ENCODE peak calls at places on chromosomes 6 and 20, in nine cellular contexts. One of them, this sample, is unnamed.

GRCh38 chr6:36032245-36032644 is 4.6 kb downstream of the MAPK14 start:
- DNase-seq in breast epithelium: no peak
- DNase-seq in GM23338: no peak
- DNase-seq in uterus: no peak
- DNase-seq in psoas muscle: no peak
- DNase-seq in H1: no peak
- DNase-seq in cardiac muscle cell: no peak
- DNase-seq in spleen: no peak
- DNase-seq in HCT116: no peak
- DNase-seq in this sample: no peak

GRCh38 chr6:77650098-77650663 is 2.7 kb upstream of the MEI4 start:
- DNase-seq in breast epithelium: no peak
- DNase-seq in GM23338: peak; percentile 96
- DNase-seq in uterus: peak; percentile 13
- DNase-seq in psoas muscle: peak; percentile 56
- DNase-seq in H1: peak; percentile 95
- DNase-seq in cardiac muscle cell: peak; percentile 73
- DNase-seq in spleen: peak; percentile 79
- DNase-seq in HCT116: no peak
- DNase-seq in this sample: no peak

GRCh38 chr20:17762243-17762872 is 62.6 kb downstream of the BANF2 start:
- DNase-seq in breast epithelium: no peak
- DNase-seq in GM23338: no peak
- DNase-seq in uterus: no peak
- DNase-seq in psoas muscle: no peak
- DNase-seq in H1: no peak
- DNase-seq in cardiac muscle cell: no peak
- DNase-seq in spleen: no peak
- DNase-seq in HCT116: no peak
- DNase-seq in this sample: no peak

GRCh38 chr6:96246563-96246962 is 230.8 kb downstream of the FUT9 start:
- DNase-seq in breast epithelium: no peak
- DNase-seq in GM23338: no peak
- DNase-seq in uterus: no peak
- DNase-seq in psoas muscle: no peak
- DNase-seq in H1: no peak
- DNase-seq in cardiac muscle cell: no peak
- DNase-seq in spleen: no peak
- DNase-seq in HCT116: no peak
- DNase-seq in this sample: no peak

GRCh38 chr20:38197217-38198008 is 32.3 kb upstream of the TGM2 start:
- DNase-seq in breast epithelium: no peak
- DNase-seq in GM23338: no peak
- DNase-seq in uterus: no peak
- DNase-seq in psoas muscle: no peak
- DNase-seq in H1: no peak
- DNase-seq in cardiac muscle cell: no peak
- DNase-seq in spleen: no peak
- DNase-seq in HCT116: no peak
- DNase-seq in this sample: no peak

GRCh38 chr20:59955131-59955796 is 3.0 kb upstream of the CDH26 start:
- DNase-seq in breast epithelium: no peak
- DNase-seq in GM23338: peak; percentile 52
- DNase-seq in uterus: no peak
- DNase-seq in psoas muscle: peak; percentile 57
- DNase-seq in H1: no peak
- DNase-seq in cardiac muscle cell: no peak
- DNase-seq in spleen: no peak
- DNase-seq in HCT116: peak; percentile 12
- DNase-seq in this sample: no peak

GRCh38 chr6:24357336-24358218 is at the start of gene DCDC2:
- DNase-seq in breast epithelium: peak; percentile 84
- DNase-seq in GM23338: peak; percentile 78
- DNase-seq in uterus: no peak
- DNase-seq in psoas muscle: peak; percentile 62
- DNase-seq in H1: peak; percentile 50
- DNase-seq in cardiac muscle cell: peak; percentile 9
- DNase-seq in spleen: peak; percentile 78
- DNase-seq in HCT116: no peak
- DNase-seq in this sample: peak; percentile 57

GRCh38 chr6:148667395-148667794 is 79.4 kb upstream of the UST start:
- DNase-seq in breast epithelium: no peak
- DNase-seq in GM23338: no peak
- DNase-seq in uterus: no peak
- DNase-seq in psoas muscle: no peak
- DNase-seq in H1: no peak
- DNase-seq in cardiac muscle cell: no peak
- DNase-seq in spleen: no peak
- DNase-seq in HCT116: no peak
- DNase-seq in this sample: no peak

GRCh38 chr20:64173116-64173515 is 8.9 kb downstream of the MYT1 start:
- DNase-seq in breast epithelium: no peak
- DNase-seq in GM23338: no peak
- DNase-seq in uterus: no peak
- DNase-seq in psoas muscle: no peak
- DNase-seq in H1: no peak
- DNase-seq in cardiac muscle cell: no peak
- DNase-seq in spleen: no peak
- DNase-seq in HCT116: no peak
- DNase-seq in this sample: no peak

GRCh38 chr6:141248056-141248799 is 884.5 kb upstream of the GJE1 start:
- DNase-seq in breast epithelium: no peak
- DNase-seq in GM23338: no peak
- DNase-seq in uterus: no peak
- DNase-seq in psoas muscle: no peak
- DNase-seq in H1: no peak
- DNase-seq in cardiac muscle cell: no peak
- DNase-seq in spleen: no peak
- DNase-seq in HCT116: no peak
- DNase-seq in this sample: no peak

GRCh38 chr20:36852187-36852586 is 23.8 kb upstream of the TLDC2 start:
- DNase-seq in breast epithelium: no peak
- DNase-seq in GM23338: no peak
- DNase-seq in uterus: no peak
- DNase-seq in psoas muscle: no peak
- DNase-seq in H1: no peak
- DNase-seq in cardiac muscle cell: no peak
- DNase-seq in spleen: no peak
- DNase-seq in HCT116: no peak
- DNase-seq in this sample: no peak

GRCh38 chr6:21608610-21609009 is 15.1 kb downstream of the SOX4 start:
- DNase-seq in breast epithelium: no peak
- DNase-seq in GM23338: no peak
- DNase-seq in uterus: no peak
- DNase-seq in psoas muscle: no peak
- DNase-seq in H1: no peak
- DNase-seq in cardiac muscle cell: no peak
- DNase-seq in spleen: no peak
- DNase-seq in HCT116: no peak
- DNase-seq in this sample: no peak

GRCh38 chr6:21601341-21601740 is 7.8 kb downstream of the SOX4 start:
- DNase-seq in breast epithelium: no peak
- DNase-seq in GM23338: peak; percentile 23
- DNase-seq in uterus: no peak
- DNase-seq in psoas muscle: no peak
- DNase-seq in H1: no peak
- DNase-seq in cardiac muscle cell: no peak
- DNase-seq in spleen: no peak
- DNase-seq in HCT116: no peak
- DNase-seq in this sample: no peak

GRCh38 chr6:21603516-21603952 is 10.0 kb downstream of the SOX4 start:
- DNase-seq in breast epithelium: no peak
- DNase-seq in GM23338: no peak
- DNase-seq in uterus: no peak
- DNase-seq in psoas muscle: no peak
- DNase-seq in H1: no peak
- DNase-seq in cardiac muscle cell: no peak
- DNase-seq in spleen: no peak
- DNase-seq in HCT116: no peak
- DNase-seq in this sample: no peak

GRCh38 chr6:21601932-21602390 is 8.4 kb downstream of the SOX4 start:
- DNase-seq in breast epithelium: no peak
- DNase-seq in GM23338: peak; percentile 66
- DNase-seq in uterus: no peak
- DNase-seq in psoas muscle: no peak
- DNase-seq in H1: peak; percentile 64
- DNase-seq in cardiac muscle cell: no peak
- DNase-seq in spleen: no peak
- DNase-seq in HCT116: no peak
- DNase-seq in this sample: no peak

GRCh38 chr6:21604081-21604480 is 10.5 kb downstream of the SOX4 start:
- DNase-seq in breast epithelium: no peak
- DNase-seq in GM23338: no peak
- DNase-seq in uterus: no peak
- DNase-seq in psoas muscle: no peak
- DNase-seq in H1: no peak
- DNase-seq in cardiac muscle cell: no peak
- DNase-seq in spleen: no peak
- DNase-seq in HCT116: no peak
- DNase-seq in this sample: no peak
- H3K4me1 ChIP-seq in breast epithelium: no peaks in the 10 kb centered on the region
- H3K4me1 ChIP-seq in GM23338: peaks cover 25% of the 10 kb centered on the region
- H3K4me1 ChIP-seq in uterus: no peaks in the 10 kb centered on the region
- H3K4me1 ChIP-seq in psoas muscle: no peaks in the 10 kb centered on the region
- H3K4me1 ChIP-seq in H1: no peaks in the 10 kb centered on the region
- H3K4me1 ChIP-seq in cardiac muscle cell: peaks cover 17% of the 10 kb centered on the region
- H3K4me1 ChIP-seq in spleen: peaks cover 8% of the 10 kb centered on the region
- H3K4me1 ChIP-seq in HCT116: no peaks in the 10 kb centered on the region
- H3K4me1 ChIP-seq in this sample: no peaks in the 10 kb centered on the region

GRCh38 chr6:29652198-29652584 is 4.7 kb upstream of the MOG start:
- DNase-seq in breast epithelium: no peak
- DNase-seq in GM23338: no peak
- DNase-seq in uterus: no peak
- DNase-seq in psoas muscle: no peak
- DNase-seq in H1: no peak
- DNase-seq in cardiac muscle cell: no peak
- DNase-seq in spleen: no peak
- DNase-seq in HCT116: no peak
- DNase-seq in this sample: no peak

GRCh38 chr6:29651413-29652197 is 5.3 kb upstream of the MOG start:
- DNase-seq in breast epithelium: no peak
- DNase-seq in GM23338: peak; percentile 70
- DNase-seq in uterus: no peak
- DNase-seq in psoas muscle: no peak
- DNase-seq in H1: no peak
- DNase-seq in cardiac muscle cell: peak; percentile 37
- DNase-seq in spleen: no peak
- DNase-seq in HCT116: peak; percentile 38
- DNase-seq in this sample: no peak

GRCh38 chr6:29653452-29654038 is 3.3 kb upstream of the MOG start:
- DNase-seq in breast epithelium: no peak
- DNase-seq in GM23338: peak; percentile 94
- DNase-seq in uterus: no peak
- DNase-seq in psoas muscle: no peak
- DNase-seq in H1: no peak
- DNase-seq in cardiac muscle cell: peak; percentile 91
- DNase-seq in spleen: no peak
- DNase-seq in HCT116: peak; percentile 74
- DNase-seq in this sample: no peak

GRCh38 chr6:29649701-29650673 is 6.9 kb upstream of the MOG start:
- DNase-seq in breast epithelium: peak; percentile 99
- DNase-seq in GM23338: peak; percentile 100
- DNase-seq in uterus: peak; percentile 98
- DNase-seq in psoas muscle: peak; percentile 98
- DNase-seq in H1: peak; percentile 99
- DNase-seq in cardiac muscle cell: peak; percentile 99
- DNase-seq in spleen: peak; percentile 99
- DNase-seq in HCT116: peak; percentile 98
- DNase-seq in this sample: peak; percentile 93

GRCh38 chr6:29647927-29648642 is 8.8 kb upstream of the MOG start:
- DNase-seq in breast epithelium: no peak
- DNase-seq in GM23338: peak; percentile 86
- DNase-seq in uterus: no peak
- DNase-seq in psoas muscle: no peak
- DNase-seq in H1: no peak
- DNase-seq in cardiac muscle cell: peak; percentile 56
- DNase-seq in spleen: no peak
- DNase-seq in HCT116: peak; percentile 48
- DNase-seq in this sample: peak; percentile 39
- TF ChIP-seq CTCF in breast epithelium: peak; percentile 42
- TF ChIP-seq CTCF in GM23338: peak; percentile 99
- TF ChIP-seq CTCF in uterus: peak; percentile 23
- TF ChIP-seq CTCF in psoas muscle: peak; percentile 26
- TF ChIP-seq CTCF in H1: peak; percentile 68
- TF ChIP-seq CTCF in cardiac muscle cell: peak; percentile 72
- TF ChIP-seq CTCF in spleen: no peak
- TF ChIP-seq CTCF in HCT116: peak; percentile 82
- TF ChIP-seq CTCF in this sample: peak; percentile 89

GRCh38 chr6:41446907-41447545 is 99.2 kb upstream of the FOXP4 start:
- DNase-seq in breast epithelium: no peak
- DNase-seq in GM23338: no peak
- DNase-seq in uterus: no peak
- DNase-seq in psoas muscle: no peak
- DNase-seq in H1: no peak
- DNase-seq in cardiac muscle cell: no peak
- DNase-seq in spleen: no peak
- DNase-seq in HCT116: no peak
- DNase-seq in this sample: no peak
- H3K4me1 ChIP-seq in breast epithelium: peaks cover 13% of the 10 kb centered on the region
- H3K4me1 ChIP-seq in GM23338: peaks cover 24% of the 10 kb centered on the region
- H3K4me1 ChIP-seq in uterus: peaks cover 11% of the 10 kb centered on the region
- H3K4me1 ChIP-seq in psoas muscle: peaks cover 36% of the 10 kb centered on the region
- H3K4me1 ChIP-seq in H1: peaks cover 13% of the 10 kb centered on the region
- H3K4me1 ChIP-seq in cardiac muscle cell: peaks cover 50% of the 10 kb centered on the region
- H3K4me1 ChIP-seq in spleen: peaks cover 20% of the 10 kb centered on the region
- H3K4me1 ChIP-seq in HCT116: peaks cover 8% of the 10 kb centered on the region
- H3K4me1 ChIP-seq in this sample: no peaks in the 10 kb centered on the region

GRCh38 chr20:41080866-41081265 is 52.2 kb downstream of the TOP1 start:
- DNase-seq in breast epithelium: no peak
- DNase-seq in GM23338: no peak
- DNase-seq in uterus: no peak
- DNase-seq in psoas muscle: no peak
- DNase-seq in H1: no peak
- DNase-seq in cardiac muscle cell: no peak
- DNase-seq in spleen: no peak
- DNase-seq in HCT116: no peak
- DNase-seq in this sample: no peak

GRCh38 chr20:41081276-41081814 is 52.7 kb downstream of the TOP1 start:
- DNase-seq in breast epithelium: no peak
- DNase-seq in GM23338: no peak
- DNase-seq in uterus: no peak
- DNase-seq in psoas muscle: no peak
- DNase-seq in H1: no peak
- DNase-seq in cardiac muscle cell: no peak
- DNase-seq in spleen: no peak
- DNase-seq in HCT116: no peak
- DNase-seq in this sample: no peak

GRCh38 chr20:41076776-41077175 is 48.2 kb downstream of the TOP1 start:
- DNase-seq in breast epithelium: no peak
- DNase-seq in GM23338: no peak
- DNase-seq in uterus: no peak
- DNase-seq in psoas muscle: no peak
- DNase-seq in H1: no peak
- DNase-seq in cardiac muscle cell: no peak
- DNase-seq in spleen: no peak
- DNase-seq in HCT116: no peak
- DNase-seq in this sample: no peak

GRCh38 chr20:41079066-41079465 is 50.4 kb downstream of the TOP1 start:
- DNase-seq in breast epithelium: no peak
- DNase-seq in GM23338: no peak
- DNase-seq in uterus: no peak
- DNase-seq in psoas muscle: no peak
- DNase-seq in H1: no peak
- DNase-seq in cardiac muscle cell: no peak
- DNase-seq in spleen: no peak
- DNase-seq in HCT116: no peak
- DNase-seq in this sample: no peak

GRCh38 chr20:41078329-41078728 is 49.7 kb downstream of the TOP1 start:
- DNase-seq in breast epithelium: no peak
- DNase-seq in GM23338: peak; percentile 35
- DNase-seq in uterus: no peak
- DNase-seq in psoas muscle: no peak
- DNase-seq in H1: no peak
- DNase-seq in cardiac muscle cell: peak; percentile 54
- DNase-seq in spleen: no peak
- DNase-seq in HCT116: no peak
- DNase-seq in this sample: no peak
- TF ChIP-seq CTCF in breast epithelium: peak; percentile 42
- TF ChIP-seq CTCF in GM23338: peak; percentile 45
- TF ChIP-seq CTCF in uterus: peak; percentile 72
- TF ChIP-seq CTCF in psoas muscle: peak; percentile 50
- TF ChIP-seq CTCF in H1: peak; percentile 17
- TF ChIP-seq CTCF in cardiac muscle cell: peak; percentile 66
- TF ChIP-seq CTCF in spleen: peak; percentile 29
- TF ChIP-seq CTCF in HCT116: peak; percentile 58
- TF ChIP-seq CTCF in this sample: peak; percentile 69

This sample was measured in foreskin keratinocyte.